ENCODE peak calls at places on chromosomes 4 and X, in five cellular contexts. One of them, this sample, is unnamed.

GRCh38 chrX:136497556-136498048 is at the start of gene HTATSF1:
- DNase-seq in ELR: no peak
- DNase-seq in suprapubic skin: peak
- DNase-seq in KBM-7: peak
- DNase-seq in CD4-positive, alpha-beta T cell: no peak
- DNase-seq in this sample: no peak

GRCh38 chrX:13373027-13373806 is 53.4 kb upstream of the ATXN3L start:
- DNase-seq in ELR: no peak
- DNase-seq in suprapubic skin: no peak
- DNase-seq in KBM-7: no peak
- DNase-seq in CD4-positive, alpha-beta T cell: no peak
- DNase-seq in this sample: no peak

GRCh38 chr4:184461711-184462110 is 12.6 kb downstream of the IRF2 start:
- DNase-seq in ELR: no peak
- DNase-seq in suprapubic skin: no peak
- DNase-seq in KBM-7: no peak
- DNase-seq in CD4-positive, alpha-beta T cell: no peak
- DNase-seq in this sample: no peak

GRCh38 chr4:110514889-110515479 is 39.0 kb downstream of the ENPEP start:
- DNase-seq in ELR: peak
- DNase-seq in suprapubic skin: no peak
- DNase-seq in KBM-7: peak
- DNase-seq in CD4-positive, alpha-beta T cell: no peak
- DNase-seq in this sample: no peak

GRCh38 chrX:153019166-153019565 is 25.2 kb upstream of the PNMA5 start:
- DNase-seq in ELR: no peak
- DNase-seq in suprapubic skin: no peak
- DNase-seq in KBM-7: no peak
- DNase-seq in CD4-positive, alpha-beta T cell: no peak
- DNase-seq in this sample: no peak

GRCh38 chr4:27366424-27366823 is 505.8 kb downstream of the STIM2 start:
- DNase-seq in ELR: peak
- DNase-seq in suprapubic skin: no peak
- DNase-seq in KBM-7: no peak
- DNase-seq in CD4-positive, alpha-beta T cell: no peak
- DNase-seq in this sample: no peak

GRCh38 chr4:16043820-16044554 is 39.8 kb downstream of the PROM1 start:
- DNase-seq in ELR: no peak
- DNase-seq in suprapubic skin: no peak
- DNase-seq in KBM-7: no peak
- DNase-seq in CD4-positive, alpha-beta T cell: no peak
- DNase-seq in this sample: peak

GRCh38 chr4:173013232-173013932 is 155.2 kb upstream of the GALNT7 start:
- DNase-seq in ELR: peak
- DNase-seq in suprapubic skin: no peak
- DNase-seq in KBM-7: peak
- DNase-seq in CD4-positive, alpha-beta T cell: peak
- DNase-seq in this sample: no peak

GRCh38 chr4:3701271-3702083 is 64.7 kb upstream of the ADRA2C start:
- DNase-seq in ELR: no peak
- DNase-seq in suprapubic skin: peak
- DNase-seq in KBM-7: no peak
- DNase-seq in CD4-positive, alpha-beta T cell: no peak
- DNase-seq in this sample: no peak